ENCODE peak calls at places on chromosomes 13 and 19, in four cellular contexts. N is K562, O is HepG2, U is GM12878. J is an unnamed sample.

GRCh38 chr13:32159147-32159869 is 127.7 kb downstream of the FRY start:
- DNase-seq in N (no peak), O (no peak), U (no peak), J (no peak)

GRCh38 chr19:43524922-43525835 is 1.8 kb downstream of the ETHE1 start:
- DNase-seq in N (peak), O (peak), U (peak), J (no peak)

GRCh38 chr13:21567714-21568113 is 36.3 kb downstream of the MICU2 start:
- DNase-seq in N (peak), O (no peak), U (no peak), J (no peak)

GRCh38 chr19:29880498-29881081 is 61.4 kb upstream of the URI1 start:
- DNase-seq in N (no peak), O (no peak), U (no peak), J (no peak)

GRCh38 chr19:47778089-47778953 is at the start of gene SELENOW:
- DNase-seq in N (peak), O (peak), U (peak), J (peak)

GRCh38 chr13:59743195-59743594 is 420.5 kb downstream of the DIAPH3 start:
- DNase-seq in N (no peak), O (no peak), U (no peak), J (no peak)

GRCh38 chr13:50215389-50215788 is 200.1 kb downstream of the KCNRG start:
- DNase-seq in N (no peak), O (peak), U (no peak), J (no peak)

GRCh38 chr19:14406645-14407331 is 12.4 kb downstream of the DDX39A start:
- DNase-seq in N (peak), O (no peak), U (no peak), J (no peak)

GRCh38 chr19:35559281-35559659 is 4.2 kb downstream of the ATP4A start:
- DNase-seq in N (no peak), O (no peak), U (peak), J (no peak)

GRCh38 chr19:1853295-1854031 is 5.2 kb upstream of the REXO1 start:
- DNase-seq in N (peak), O (peak), U (peak), J (peak)

GRCh38 chr19:750640-751423 is at the start of gene MISP:
- DNase-seq in N (peak), O (no peak), U (no peak), J (no peak)

GRCh38 chr13:50412046-50412617 is 396.9 kb downstream of the KCNRG start:
- DNase-seq in N (no peak), O (no peak), U (no peak), J (no peak)

GRCh38 chr13:24261566-24261965 is 47.8 kb upstream of the C1QTNF9 start:
- DNase-seq in N (no peak), O (no peak), U (no peak), J (no peak)

GRCh38 chr19:4140237-4140711 is 13.2 kb upstream of the CREB3L3 start:
- DNase-seq in N (peak), O (peak), U (no peak), J (peak)

GRCh38 chr19:31317542-31317941 is 31.7 kb downstream of the TSHZ3 start:
- DNase-seq in N (no peak), O (no peak), U (no peak), J (no peak)

GRCh38 chr19:13765395-13766094 is 1.2 kb downstream of the MRI1 start:
- DNase-seq in N (no peak), O (peak), U (no peak), J (peak)

GRCh38 chr19:47508721-47509120 is 6.1 kb downstream of the NAPA start:
- DNase-seq in N (no peak), O (no peak), U (no peak), J (no peak)

GRCh38 chr13:111183959-111184684 is 69.0 kb downstream of the ARHGEF7 start:
- DNase-seq in N (no peak), O (no peak), U (no peak), J (no peak)

GRCh38 chr13:110560606-110561334 is 752 bp downstream of the RAB20 start:
- DNase-seq in N (no peak), O (peak), U (no peak), J (peak)

GRCh38 chr19:2731181-2732117 is 8.4 kb downstream of the SLC39A3 start:
- DNase-seq in N (no peak), O (no peak), U (no peak), J (no peak)

GRCh38 chr13:90281709-90282108 is 1065.8 kb upstream of the MIR17HG start:
- DNase-seq in N (no peak), O (no peak), U (no peak), J (no peak)

GRCh38 chr13:111114362-111115050 is 604 bp upstream of the ARHGEF7 start:
- DNase-seq in N (no peak), O (no peak), U (no peak), J (no peak)

GRCh38 chr13:102440259-102440936 is 38.5 kb upstream of the FGF14 start:
- DNase-seq in N (no peak), O (no peak), U (peak), J (no peak)

GRCh38 chr13:62293081-62293480 is 877.4 kb upstream of the PCDH20 start:
- DNase-seq in N (no peak), O (no peak), U (no peak), J (peak)

GRCh38 chr19:55552620-55553019 is 7.3 kb upstream of the SBK3 start:
- DNase-seq in N (no peak), O (peak), U (no peak), J (no peak)

GRCh38 chr19:35355851-35356460 is 2.3 kb upstream of the FFAR3 start:
- DNase-seq in N (no peak), O (no peak), U (no peak), J (no peak)

GRCh38 chr13:97380696-97381095 is 53.3 kb upstream of the RAP2A start:
- DNase-seq in N (no peak), O (no peak), U (no peak), J (no peak)

GRCh38 chr19:45999653-46000121 is 4.4 kb downstream of the CCDC61 start:
- DNase-seq in N (peak), O (no peak), U (no peak), J (peak)

GRCh38 chr13:34085199-34085598 is 267.2 kb downstream of the RFC3 start:
- DNase-seq in N (no peak), O (no peak), U (no peak), J (no peak)

GRCh38 chr13:57137631-57138030 is 3.1 kb upstream of the PRR20A start:
- DNase-seq in N (no peak), O (peak), U (no peak), J (no peak)

GRCh38 chr19:38506723-38507550 is 73.4 kb downstream of the RYR1 start:
- DNase-seq in N (peak), O (peak), U (peak), J (peak)

GRCh38 chr19:366951-367350 is 22.4 kb upstream of the MIER2 start:
- DNase-seq in N (no peak), O (no peak), U (no peak), J (no peak)

GRCh38 chr13:65660696-65661095 is 1569.4 kb downstream of the PCDH9 start:
- DNase-seq in N (no peak), O (no peak), U (no peak), J (no peak)

GRCh38 chr19:54461201-54462071 is 2.1 kb downstream of the LENG9 start:
- DNase-seq in N (no peak), O (no peak), U (no peak), J (no peak)

GRCh38 chr19:19361075-19361594 is 40.5 kb downstream of the MAU2 start:
- DNase-seq in N (peak), O (peak), U (peak), J (peak)

GRCh38 chr19:54154603-54155345 is 4.7 kb downstream of the LENG1 start:
- DNase-seq in N (no peak), O (no peak), U (no peak), J (no peak)

DNA sequence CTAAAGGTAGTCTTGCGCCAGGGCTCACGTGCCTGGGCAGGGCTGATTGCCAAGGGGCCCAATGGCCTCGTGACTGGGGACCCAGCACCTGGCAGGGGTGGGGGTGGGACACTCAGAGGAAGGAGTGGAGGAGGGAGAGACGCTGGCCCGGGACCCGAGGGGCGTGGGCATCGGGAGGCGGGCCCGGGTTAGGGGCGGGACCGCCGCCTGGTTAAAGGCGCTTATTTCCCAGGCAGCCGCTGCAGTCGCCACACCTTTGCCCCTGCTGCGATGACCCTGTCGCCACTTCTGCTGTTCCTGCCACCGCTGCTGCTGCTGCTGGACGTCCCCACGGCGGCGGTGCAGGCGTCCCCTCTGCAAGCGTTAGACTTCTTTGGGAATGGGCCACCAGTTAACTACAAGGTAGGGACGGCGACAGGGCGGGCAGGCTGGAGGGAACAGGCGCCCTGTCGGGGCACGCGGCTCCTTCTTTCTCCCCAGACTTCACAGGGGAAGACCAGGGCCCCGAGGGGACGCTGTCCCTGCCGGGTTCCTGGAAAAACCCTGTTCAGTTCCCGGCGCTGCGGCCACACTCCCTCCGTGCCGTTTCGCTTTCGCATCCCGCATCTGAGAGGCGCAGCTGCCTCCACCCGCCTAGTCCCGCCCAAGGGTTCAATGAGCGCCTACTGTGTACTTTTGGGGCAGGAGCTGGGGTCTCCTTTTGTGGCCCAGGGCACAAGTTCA is at the start of gene IFI30:
- DNase-seq in N (peak), O (peak), U (peak), J (peak)
- TF ChIP-seq TARDBP in N (no peak), O (no peak), U (no peak), J (no peak)

GRCh38 chr13:113449693-113450347 is 3.5 kb downstream of the ADPRHL1 start:
- DNase-seq in N (no peak), O (no peak), U (no peak), J (no peak)

GRCh38 chr13:113448885-113449692 is 4.2 kb downstream of the ADPRHL1 start:
- DNase-seq in N (peak), O (peak), U (peak), J (peak)

GRCh38 chr13:113446488-113446854 is 6.8 kb downstream of the ADPRHL1 start:
- DNase-seq in N (no peak), O (no peak), U (no peak), J (no peak)

GRCh38 chr13:113447596-113447995 is 5.7 kb downstream of the ADPRHL1 start:
- DNase-seq in N (no peak), O (no peak), U (no peak), J (no peak)

GRCh38 chr13:113448545-113448884 is 4.8 kb downstream of the ADPRHL1 start:
- DNase-seq in N (peak), O (peak), U (no peak), J (no peak)
- TF ChIP-seq FOXK2 in N (no peak), O (no peak), U (no peak), J (no peak)

GRCh38 chr13:68234278-68234677 is 1004.1 kb upstream of the PCDH9 start:
- DNase-seq in N (no peak), O (no peak), U (no peak), J (no peak)
- TF ChIP-seq BHLHE40 in N (no peak), O (no peak), U (no peak), J (no peak)

GRCh38 chr13:109357751-109358150 is 428.6 kb downstream of the IRS2 start:
- DNase-seq in N (no peak), O (no peak), U (no peak), J (no peak)
- TF ChIP-seq TARDBP in N (no peak), O (no peak), U (no peak), J (no peak)

DNA sequence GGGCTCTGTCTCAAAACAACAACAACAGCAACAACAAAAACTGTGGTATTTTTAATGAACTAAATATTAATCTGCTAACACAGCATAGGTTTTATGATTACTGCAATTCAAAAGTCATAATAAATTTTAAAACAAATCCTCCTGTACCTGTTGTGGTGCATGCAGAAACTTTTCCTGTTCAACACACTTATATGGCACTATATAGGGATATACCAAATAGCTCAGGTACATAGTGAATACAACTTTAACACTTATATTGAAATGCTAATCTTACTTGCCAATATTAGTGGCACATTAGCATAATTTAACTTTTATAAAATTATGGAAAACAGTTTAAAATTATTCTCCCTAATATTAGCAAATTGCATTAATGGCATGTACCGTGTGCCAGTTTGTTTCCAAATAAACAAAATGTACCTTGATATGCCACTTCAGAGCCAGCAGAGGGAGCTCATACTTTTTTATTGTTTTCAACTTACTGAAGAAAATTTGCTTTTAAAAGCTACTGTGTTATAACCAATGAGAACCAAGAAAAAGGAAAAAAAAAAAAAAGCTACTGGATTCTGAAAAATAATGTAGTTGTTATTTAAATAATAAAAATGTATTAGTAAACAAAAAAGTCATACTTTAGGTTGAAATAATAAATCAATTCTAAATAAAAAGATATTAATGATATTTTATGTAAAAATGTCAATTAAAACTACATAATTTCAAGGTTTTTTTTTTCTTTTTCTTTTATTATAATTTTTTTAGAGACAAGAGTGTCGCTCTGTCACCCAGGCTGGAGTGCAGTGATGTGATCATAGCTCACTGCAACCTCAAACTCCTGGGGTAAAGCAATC is 18.0 kb upstream of the RBM26 start:
- DNase-seq in N (peak), O (peak), U (no peak), J (peak)
- TF ChIP-seq FOXK2 in N (no peak), O (no peak), U (no peak), J (no peak)

DNA sequence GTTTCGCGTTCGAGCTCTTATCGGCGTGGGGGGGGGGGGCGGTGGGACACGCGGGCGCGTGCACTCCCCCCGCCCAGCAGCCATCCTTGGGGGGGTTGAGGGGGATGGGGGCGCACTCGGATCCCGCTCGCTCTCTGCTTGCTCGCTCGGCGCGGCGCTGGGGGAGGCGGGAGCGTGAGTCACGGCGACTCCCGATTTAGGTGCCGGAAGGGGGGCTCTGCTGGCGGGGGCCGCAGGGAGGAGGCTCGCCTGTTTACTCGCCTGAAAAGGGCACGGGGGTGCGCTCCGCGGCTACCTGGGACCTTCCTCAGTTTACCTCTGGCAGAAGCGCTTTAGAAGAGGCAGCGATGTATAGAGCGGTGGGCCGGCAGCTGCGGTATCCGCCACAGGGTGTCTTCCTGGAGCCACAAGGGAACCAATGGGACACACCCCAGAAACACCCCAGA is 1.1 kb upstream of the PDE4A start:
- DNase-seq in N (peak), O (no peak), U (no peak), J (no peak)
- TF ChIP-seq BHLHE40 in N (no peak), O (no peak), U (no peak), J (no peak)

GRCh38 chr13:107450931-107451330 is 764.4 kb downstream of the LIG4 start:
- DNase-seq in N (no peak), O (no peak), U (no peak), J (no peak)
- TF ChIP-seq TARDBP in N (no peak), O (no peak), U (no peak), J (no peak)